ENCODE peak calls at places on chromosome 9, in four cellular contexts. One of them, this sample, is unnamed.
A peak's percentile ranks its signal among the peaks of the same experiment; 100 is the strongest.

GRCh38 chr9:419571-420156 is 205.0 kb downstream of the DOCK8 start:
- DNase-seq in CD4-positive, alpha-beta T cell: no peak
- DNase-seq in AG04449: peak; percentile 14
- DNase-seq in Caco-2: no peak
- DNase-seq in this sample: no peak

GRCh38 chr9:72844440-72844768 is 108.4 kb downstream of the ALDH1A1 start:
- DNase-seq in Caco-2: no peak
- DNase-seq in AG04449: no peak
- DNase-seq in CD4-positive, alpha-beta T cell: no peak
- DNase-seq in this sample: no peak

GRCh38 chr9:22307013-22307711 is 139.5 kb upstream of the DMRTA1 start:
- DNase-seq in CD4-positive, alpha-beta T cell: no peak
- DNase-seq in AG04449: peak; percentile 7
- DNase-seq in Caco-2: peak; percentile 42
- DNase-seq in this sample: no peak

GRCh38 chr9:38063363-38063707 is 5.7 kb downstream of the SHB start:
- DNase-seq in Caco-2: no peak
- DNase-seq in CD4-positive, alpha-beta T cell: no peak
- DNase-seq in AG04449: no peak
- DNase-seq in this sample: no peak

GRCh38 chr9:89402695-89403427 is 84.6 kb downstream of the SECISBP2 start:
- DNase-seq in Caco-2: no peak
- DNase-seq in CD4-positive, alpha-beta T cell: no peak
- DNase-seq in AG04449: no peak
- DNase-seq in this sample: no peak

GRCh38 chr9:123550797-123551196 is 194.8 kb downstream of the CRB2 start:
- DNase-seq in AG04449: no peak
- DNase-seq in CD4-positive, alpha-beta T cell: no peak
- DNase-seq in Caco-2: no peak
- DNase-seq in this sample: no peak

GRCh38 chr9:14031015-14031414 is 282.9 kb downstream of the NFIB start:
- DNase-seq in AG04449: no peak
- DNase-seq in CD4-positive, alpha-beta T cell: no peak
- DNase-seq in Caco-2: no peak
- DNase-seq in this sample: no peak

GRCh38 chr9:127057970-127058644 is 64.3 kb downstream of the ANGPTL2 start:
- DNase-seq in CD4-positive, alpha-beta T cell: no peak
- DNase-seq in AG04449: no peak
- DNase-seq in Caco-2: no peak
- DNase-seq in this sample: no peak

GRCh38 chr9:73260506-73260905 is 108.8 kb downstream of the ANXA1 start:
- DNase-seq in CD4-positive, alpha-beta T cell: no peak
- DNase-seq in AG04449: no peak
- DNase-seq in Caco-2: no peak
- DNase-seq in this sample: no peak

GRCh38 chr9:13013976-13014375 is 239.2 kb downstream of the LURAP1L start:
- DNase-seq in CD4-positive, alpha-beta T cell: no peak
- DNase-seq in Caco-2: no peak
- DNase-seq in AG04449: no peak
- DNase-seq in this sample: no peak

GRCh38 chr9:2618289-2618688 is 3.3 kb upstream of the VLDLR start:
- DNase-seq in AG04449: no peak
- DNase-seq in CD4-positive, alpha-beta T cell: no peak
- DNase-seq in Caco-2: no peak
- DNase-seq in this sample: no peak

GRCh38 chr9:23552876-23553275 is 273.2 kb downstream of the ELAVL2 start:
- DNase-seq in AG04449: no peak
- DNase-seq in CD4-positive, alpha-beta T cell: no peak
- DNase-seq in Caco-2: no peak
- DNase-seq in this sample: no peak

GRCh38 chr9:83937861-83938455 is 16.7 kb upstream of the KIF27 start:
- DNase-seq in AG04449: no peak
- DNase-seq in CD4-positive, alpha-beta T cell: no peak
- DNase-seq in Caco-2: peak; percentile 55
- DNase-seq in this sample: no peak
- TF ChIP-seq CTCF in AG04449: peak; percentile 45
- TF ChIP-seq CTCF in CD4-positive, alpha-beta T cell: peak; percentile 83
- TF ChIP-seq CTCF in Caco-2: no peak
- TF ChIP-seq CTCF in this sample: peak; percentile 82

GRCh38 chr9:131204285-131204684 is 72.0 kb downstream of the FAM78A start:
- DNase-seq in AG04449: no peak
- DNase-seq in Caco-2: no peak
- DNase-seq in CD4-positive, alpha-beta T cell: no peak
- DNase-seq in this sample: no peak

GRCh38 chr9:131201856-131202255 is 74.5 kb downstream of the FAM78A start:
- DNase-seq in Caco-2: no peak
- DNase-seq in AG04449: no peak
- DNase-seq in CD4-positive, alpha-beta T cell: no peak
- DNase-seq in this sample: no peak

GRCh38 chr9:131198316-131198715 is 72.9 kb downstream of the NUP214 start:
- DNase-seq in Caco-2: no peak
- DNase-seq in AG04449: no peak
- DNase-seq in CD4-positive, alpha-beta T cell: no peak
- DNase-seq in this sample: no peak

GRCh38 chr9:131206495-131206894 is 69.8 kb downstream of the FAM78A start:
- DNase-seq in CD4-positive, alpha-beta T cell: no peak
- DNase-seq in Caco-2: no peak
- DNase-seq in AG04449: no peak
- DNase-seq in this sample: no peak

GRCh38 chr9:131203438-131204219 is 72.7 kb downstream of the FAM78A start:
- DNase-seq in CD4-positive, alpha-beta T cell: no peak
- DNase-seq in Caco-2: peak; percentile 19
- DNase-seq in AG04449: no peak
- DNase-seq in this sample: no peak
- TF ChIP-seq CTCF in CD4-positive, alpha-beta T cell: peak; percentile 17
- TF ChIP-seq CTCF in Caco-2: peak; percentile 20
- TF ChIP-seq CTCF in AG04449: peak; percentile 15
- TF ChIP-seq CTCF in this sample: no peak

GRCh38 chr9:131676431-131676972 is 63.4 kb downstream of the RAPGEF1 start:
- DNase-seq in AG04449: no peak
- DNase-seq in CD4-positive, alpha-beta T cell: peak; percentile 46
- DNase-seq in Caco-2: no peak
- DNase-seq in this sample: no peak

GRCh38 chr9:131677051-131677444 is 62.8 kb downstream of the RAPGEF1 start:
- DNase-seq in CD4-positive, alpha-beta T cell: no peak
- DNase-seq in Caco-2: no peak
- DNase-seq in AG04449: no peak
- DNase-seq in this sample: no peak

GRCh38 chr9:131678499-131679111 is 61.3 kb downstream of the RAPGEF1 start:
- DNase-seq in CD4-positive, alpha-beta T cell: peak; percentile 72
- DNase-seq in Caco-2: no peak
- DNase-seq in AG04449: peak; percentile 88
- DNase-seq in this sample: no peak

GRCh38 chr9:131679261-131680020 is 60.4 kb downstream of the RAPGEF1 start:
- DNase-seq in CD4-positive, alpha-beta T cell: no peak
- DNase-seq in AG04449: no peak
- DNase-seq in Caco-2: no peak
- DNase-seq in this sample: no peak

DNA sequence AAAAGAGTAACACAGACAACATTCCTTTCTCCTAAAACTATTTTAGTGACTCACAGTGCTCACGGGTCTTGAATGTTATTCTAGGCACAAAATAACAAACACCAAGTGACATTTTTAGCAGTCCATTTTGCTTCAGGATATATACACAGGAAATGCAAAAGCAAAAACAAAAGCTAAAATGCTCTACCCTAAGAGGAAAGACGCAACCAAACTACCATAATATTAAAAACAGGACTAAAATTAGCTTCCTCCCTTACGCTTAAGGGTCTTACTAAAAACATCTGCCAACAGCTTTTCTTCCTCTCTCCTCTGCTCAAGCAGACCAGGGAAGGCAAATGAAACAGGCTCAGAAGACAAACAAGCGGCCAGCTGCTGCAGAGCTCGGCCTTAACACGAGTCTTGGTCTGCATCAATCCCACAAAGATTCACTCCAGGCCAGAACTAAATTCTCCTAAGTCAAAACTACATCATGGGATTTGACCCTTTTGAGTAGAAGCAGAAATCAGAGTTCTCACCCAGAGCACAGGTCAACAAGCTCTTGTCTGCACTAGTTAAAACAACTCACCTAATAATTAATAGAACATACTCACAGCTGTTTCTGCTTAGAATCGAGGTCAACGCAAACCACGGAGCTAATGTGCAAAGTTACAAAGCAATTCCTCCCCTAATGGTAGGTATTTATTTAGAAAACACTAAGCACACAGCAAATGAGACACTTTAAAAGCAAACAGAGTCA is 62.3 kb downstream of the RAPGEF1 start:
- DNase-seq in CD4-positive, alpha-beta T cell: no peak
- DNase-seq in Caco-2: no peak
- DNase-seq in AG04449: no peak
- DNase-seq in this sample: no peak
- TF ChIP-seq CTCF in CD4-positive, alpha-beta T cell: no peak
- TF ChIP-seq CTCF in Caco-2: no peak
- TF ChIP-seq CTCF in AG04449: no peak
- TF ChIP-seq CTCF in this sample: no peak

DNA sequence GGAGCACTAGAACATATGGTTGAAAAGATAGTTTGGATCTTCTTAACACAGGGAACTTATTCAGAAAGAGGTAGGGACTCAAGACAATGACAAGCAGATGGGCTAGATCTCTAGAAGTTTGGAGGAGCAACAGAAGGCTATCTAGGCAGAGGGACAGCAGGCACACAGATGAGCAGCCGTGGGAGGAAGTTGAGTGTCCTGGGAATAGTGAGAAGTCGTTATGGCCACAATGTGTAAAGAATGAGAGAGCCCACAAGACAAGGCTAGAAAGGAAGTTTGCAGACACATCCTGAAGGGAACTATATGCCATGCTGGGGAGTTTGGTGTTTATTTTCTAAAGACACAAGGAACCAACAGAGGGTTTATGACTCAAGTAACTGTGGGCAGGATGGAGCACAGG is 160.5 kb downstream of the PALM2AKAP2 start:
- DNase-seq in Caco-2: no peak
- DNase-seq in CD4-positive, alpha-beta T cell: no peak
- DNase-seq in AG04449: no peak
- DNase-seq in this sample: no peak
- TF ChIP-seq CTCF in Caco-2: no peak
- TF ChIP-seq CTCF in CD4-positive, alpha-beta T cell: no peak
- TF ChIP-seq CTCF in AG04449: no peak
- TF ChIP-seq CTCF in this sample: no peak

DNA sequence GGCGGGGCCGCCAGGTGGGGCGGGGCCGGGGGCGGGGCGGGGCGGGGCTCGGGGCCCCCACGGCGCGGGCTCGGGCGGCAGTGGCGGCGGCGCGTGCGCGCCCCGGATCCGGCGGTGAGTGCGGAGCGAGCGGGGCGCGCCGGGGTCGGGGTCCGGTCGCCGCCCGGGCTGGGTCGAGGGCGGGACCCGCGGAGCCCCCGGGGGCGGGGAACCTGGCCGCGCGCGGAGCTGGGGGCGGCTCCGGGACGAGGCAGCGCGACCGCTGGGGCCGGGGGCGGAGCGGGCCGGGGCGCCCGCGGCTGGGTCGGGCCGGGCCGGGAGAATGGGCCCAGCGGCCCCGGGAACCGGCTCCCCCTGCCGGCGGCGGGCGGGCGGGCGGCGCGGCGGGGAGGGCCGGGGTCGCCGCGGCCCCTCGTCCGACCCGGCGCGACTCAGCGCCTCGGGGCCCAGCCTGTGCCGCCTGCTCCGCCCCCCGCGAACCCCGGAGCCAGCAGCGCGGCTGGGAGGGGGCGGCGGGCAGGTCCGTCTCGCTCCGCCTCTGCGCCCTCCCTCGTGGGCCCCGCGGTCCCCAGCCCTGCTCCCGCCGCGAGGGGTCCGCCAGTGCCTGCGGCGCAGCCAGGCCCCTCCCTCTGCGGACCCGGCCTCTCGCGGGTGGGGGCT is 3.1 kb downstream of the EGFL7 start:
- DNase-seq in AG04449: no peak
- DNase-seq in CD4-positive, alpha-beta T cell: no peak
- DNase-seq in Caco-2: peak; percentile 62
- DNase-seq in this sample: peak; percentile 82
- TF ChIP-seq CTCF in AG04449: no peak
- TF ChIP-seq CTCF in CD4-positive, alpha-beta T cell: no peak
- TF ChIP-seq CTCF in Caco-2: no peak
- TF ChIP-seq CTCF in this sample: no peak

GRCh38 chr9:117784996-117785395 is 80.8 kb downstream of the TLR4 start:
- DNase-seq in AG04449: no peak
- DNase-seq in CD4-positive, alpha-beta T cell: no peak
- DNase-seq in Caco-2: no peak
- DNase-seq in this sample: no peak

GRCh38 chr9:117777823-117778222 is 73.6 kb downstream of the TLR4 start:
- DNase-seq in AG04449: no peak
- DNase-seq in Caco-2: no peak
- DNase-seq in CD4-positive, alpha-beta T cell: no peak
- DNase-seq in this sample: no peak

GRCh38 chr9:117783828-117784227 is 79.6 kb downstream of the TLR4 start:
- DNase-seq in AG04449: no peak
- DNase-seq in Caco-2: no peak
- DNase-seq in CD4-positive, alpha-beta T cell: no peak
- DNase-seq in this sample: no peak

GRCh38 chr9:117779760-117780159 is 75.6 kb downstream of the TLR4 start:
- DNase-seq in Caco-2: no peak
- DNase-seq in CD4-positive, alpha-beta T cell: no peak
- DNase-seq in AG04449: no peak
- DNase-seq in this sample: no peak

DNA sequence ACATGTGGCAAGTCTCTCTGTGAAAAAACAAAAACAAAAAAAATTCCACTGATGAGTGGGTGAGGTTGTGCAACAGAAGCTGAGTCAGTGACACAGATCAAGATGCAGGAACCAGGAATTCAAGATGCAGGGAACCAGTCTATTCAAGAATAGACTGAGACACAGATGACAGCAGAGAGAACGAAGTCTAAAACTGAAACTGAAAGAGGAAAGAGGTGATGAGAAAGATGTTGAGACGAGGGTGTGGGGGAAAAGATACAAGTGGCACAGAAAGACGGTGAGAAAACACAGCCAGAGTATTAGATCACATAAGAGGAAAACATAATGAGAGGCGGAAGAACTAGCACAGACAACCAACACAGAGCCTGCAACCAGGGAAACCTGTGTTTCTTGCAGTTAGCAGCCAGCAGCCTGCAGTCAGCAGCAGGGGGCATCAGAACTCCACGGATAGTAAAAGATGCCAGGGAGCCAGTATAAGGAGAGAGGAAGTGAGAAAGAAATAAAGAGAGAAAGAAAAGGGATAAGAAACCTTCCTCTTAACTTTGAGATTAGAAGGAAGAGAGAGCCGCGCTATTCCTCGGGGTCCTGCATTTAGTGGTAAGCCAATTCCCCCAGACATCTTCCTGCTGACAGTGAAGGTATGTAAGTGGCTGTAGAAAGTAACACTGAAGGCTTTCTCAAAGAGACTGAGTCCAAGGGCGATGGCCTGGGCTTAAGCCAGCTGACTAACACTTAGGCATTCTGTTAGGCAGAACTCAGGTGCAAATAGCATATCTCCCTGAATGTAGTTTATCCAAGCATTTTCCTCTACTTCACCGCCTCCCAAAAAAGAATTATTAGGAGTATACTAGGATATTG is 79.0 kb downstream of the TLR4 start:
- DNase-seq in Caco-2: peak; percentile 66
- DNase-seq in CD4-positive, alpha-beta T cell: peak; percentile 22
- DNase-seq in AG04449: no peak
- DNase-seq in this sample: no peak
- TF ChIP-seq CTCF in Caco-2: peak; percentile 76
- TF ChIP-seq CTCF in CD4-positive, alpha-beta T cell: peak; percentile 69
- TF ChIP-seq CTCF in AG04449: peak; percentile 72
- TF ChIP-seq CTCF in this sample: peak; percentile 97

GRCh38 chr9:71331603-71332002 is 210.2 kb upstream of the TRPM3 start:
- DNase-seq in Caco-2: no peak
- DNase-seq in CD4-positive, alpha-beta T cell: no peak
- DNase-seq in AG04449: no peak
- DNase-seq in this sample: no peak
- TF ChIP-seq CTCF in Caco-2: no peak
- TF ChIP-seq CTCF in CD4-positive, alpha-beta T cell: no peak
- TF ChIP-seq CTCF in AG04449: no peak
- TF ChIP-seq CTCF in this sample: no peak